ENCODE peak calls at places on chromosomes 6 and 20, in four cellular contexts. J, F, E and P are unnamed samples.
A peak's percentile ranks its signal among the peaks of the same experiment; 100 is the strongest.

GRCh38 chr6:167840526-167841179 is 13.9 kb downstream of the AFDN start:
- DNase-seq in J (no peak), F (no peak), E (no peak), P (no peak)

GRCh38 chr20:50957798-50958732 is at the start of gene DPM1:
- DNase-seq in J (peak; percentile 60), F (peak; percentile 71), E (peak; percentile 86), P (peak; percentile 66)

GRCh38 chr20:1087311-1087710 is 31.1 kb upstream of the PSMF1 start:
- DNase-seq in J (no peak), F (no peak), E (no peak), P (no peak)

GRCh38 chr6:88616380-88616779 is 347.0 kb downstream of the RNGTT start:
- DNase-seq in J (no peak), F (no peak), E (no peak), P (no peak)

GRCh38 chr6:139367810-139368321 is 6.6 kb downstream of the CITED2 start:
- DNase-seq in J (no peak), F (no peak), E (no peak), P (no peak)

GRCh38 chr6:56329296-56330050 is 82.1 kb upstream of the COL21A1 start:
- DNase-seq in J (no peak), F (no peak), E (no peak), P (no peak)

GRCh38 chr6:147947521-147947920 is 395.1 kb upstream of the SASH1 start:
- DNase-seq in J (no peak), F (no peak), E (no peak), P (no peak)

GRCh38 chr6:91447086-91447485 is 860.2 kb upstream of the MAP3K7 start:
- DNase-seq in J (no peak), F (no peak), E (no peak), P (no peak)

GRCh38 chr6:41373919-41374617 is 38.7 kb downstream of the NCR2 start:
- DNase-seq in J (no peak), F (no peak), E (no peak), P (no peak)

GRCh38 chr20:63664861-63665594 is 6.9 kb downstream of the RTEL1 start:
- DNase-seq in J (no peak), F (no peak), E (no peak), P (no peak)

GRCh38 chr6:10510592-10511367 is 10.4 kb upstream of the GCNT2 start:
- DNase-seq in J (peak; percentile 39), F (peak; percentile 76), E (no peak), P (peak; percentile 40)

GRCh38 chr6:105121981-105122380 is 57.8 kb downstream of the POPDC3 start:
- DNase-seq in J (no peak), F (no peak), E (no peak), P (no peak)

GRCh38 chr20:39474829-39475228 is 512.7 kb downstream of the DHX35 start:
- DNase-seq in J (no peak), F (no peak), E (no peak), P (no peak)

GRCh38 chr20:60088236-60088635 is 130.0 kb downstream of the CDH26 start:
- DNase-seq in J (no peak), F (no peak), E (no peak), P (no peak)

GRCh38 chr6:89375427-89375868 is 22.9 kb upstream of the UBE2J1 start:
- DNase-seq in J (no peak), F (peak; percentile 80), E (no peak), P (no peak)

GRCh38 chr6:16681260-16681873 is 79.9 kb downstream of the ATXN1 start:
- DNase-seq in J (no peak), F (peak; percentile 94), E (no peak), P (no peak)

GRCh38 chr6:88761237-88762031 is 202.0 kb downstream of the RNGTT start:
- DNase-seq in J (no peak), F (no peak), E (peak; percentile 77), P (no peak)

GRCh38 chr6:133646021-133646682 is 242.8 kb upstream of the TCF21 start:
- DNase-seq in J (no peak), F (no peak), E (no peak), P (no peak)

GRCh38 chr20:42530855-42531674 is 658.6 kb downstream of the PTPRT start:
- DNase-seq in J (no peak), F (peak; percentile 35), E (no peak), P (no peak)
- TF ChIP-seq POLR2AphosphoS5 in J (no peak), F (no peak), E (no peak), P (no peak)

DNA sequence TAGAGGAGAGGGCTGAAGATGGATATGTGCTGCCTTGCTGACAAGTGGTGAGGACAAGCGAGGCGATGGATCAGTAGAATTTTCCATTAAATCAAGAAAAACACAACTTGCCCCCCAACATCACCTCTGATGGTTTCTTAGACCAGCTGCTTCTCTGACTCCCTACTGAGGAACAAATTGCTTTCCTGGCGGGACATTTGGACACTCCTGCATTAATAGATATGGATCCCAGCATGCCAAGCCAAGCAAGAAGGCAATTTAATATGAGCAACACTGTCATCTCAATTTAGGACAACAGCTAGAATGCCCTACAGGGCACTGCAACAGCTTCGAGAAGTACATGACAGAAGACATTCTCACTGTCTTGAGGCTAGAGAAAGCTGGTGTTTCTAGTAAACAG is 248.4 kb upstream of the AGPAT4 start:
- DNase-seq in J (no peak), F (no peak), E (no peak), P (no peak)
- TF ChIP-seq TAF1 in J (no peak), F (no peak), E (no peak), P (no peak)

GRCh38 chr6:15244605-15245360 is 1.1 kb upstream of the JARID2 start:
- DNase-seq in J (no peak), F (peak; percentile 55), E (no peak), P (peak; percentile 83)
- TF ChIP-seq POLR2A in J (no peak), F (peak; percentile 75), E (peak; percentile 82), P (peak; percentile 48)

GRCh38 chr20:17910828-17911294 is 57.7 kb downstream of the SNX5 start:
- DNase-seq in J (no peak), F (no peak), E (no peak), P (no peak)
- TF ChIP-seq POLR2AphosphoS5 in J (no peak), F (no peak), E (no peak), P (no peak)

GRCh38 chr20:59010995-59011873 is 4.2 kb upstream of the CTSZ start:
- DNase-seq in J (no peak), F (peak; percentile 78), E (no peak), P (no peak)
- TF ChIP-seq TAF1 in J (no peak), F (no peak), E (no peak), P (no peak)

GRCh38 chr6:4017058-4017457 is 61.9 kb downstream of the FAM217A start:
- DNase-seq in J (no peak), F (no peak), E (no peak), P (no peak)

GRCh38 chr6:4021133-4021861 is 57.6 kb downstream of the FAM217A start:
- DNase-seq in J (peak; percentile 50), F (peak; percentile 98), E (peak; percentile 83), P (peak; percentile 35)

GRCh38 chr6:4020822-4021132 is 58.2 kb downstream of the FAM217A start:
- DNase-seq in J (no peak), F (no peak), E (no peak), P (no peak)

GRCh38 chr6:4017847-4018193 is 61.1 kb downstream of the FAM217A start:
- DNase-seq in J (no peak), F (peak; percentile 51), E (no peak), P (no peak)

GRCh38 chr6:4018194-4019111 is 60.5 kb downstream of the FAM217A start:
- DNase-seq in J (peak; percentile 71), F (peak; percentile 96), E (peak; percentile 87), P (peak; percentile 58)
- TF ChIP-seq POLR2A in J (peak; percentile 74), F (peak; percentile 95), E (peak; percentile 95), P (peak; percentile 83)

GRCh38 chr6:156776841-156777576 is at the start of gene ARID1B:
- DNase-seq in J (peak; percentile 56), F (peak; percentile 70), E (no peak), P (peak; percentile 67)
- TF ChIP-seq POLR2AphosphoS5 in J (peak; percentile 53), F (peak; percentile 72), E (peak; percentile 79), P (no peak)